ENCODE peak calls at places on chromosome 21, in ten cellular contexts. A, Z, C, J, V, Y, W, D, F and N are unnamed samples.

GRCh38 chr21:45209685-45210284 is 77.9 kb downstream of the POFUT2 start:
- DNase-seq in A (no peak), Z (no peak), C (no peak), J (no peak), V (no peak), Y (no peak), W (no peak), D (no peak), F (no peak), N (no peak)

GRCh38 chr21:27636671-27637070 is 669.8 kb upstream of the ADAMTS5 start:
- DNase-seq in A (no peak), Z (no peak), C (no peak), J (no peak), V (no peak), Y (no peak), W (no peak), D (no peak), F (no peak), N (no peak)

GRCh38 chr21:25708467-25709065 is 26.1 kb downstream of the ATP5PF start:
- DNase-seq in A (peak), Z (no peak), C (peak), J (peak), V (no peak), Y (peak), W (peak), D (peak), F (peak), N (peak)

GRCh38 chr21:34073749-34074282 is 438 bp downstream of the MRPS6 start:
- DNase-seq in A (no peak), Z (peak), C (no peak), J (peak), V (peak), Y (no peak), W (peak), D (peak), F (no peak), N (peak)

GRCh38 chr21:41703857-41704501 is 62.9 kb downstream of the RIPK4 start:
- DNase-seq in A (no peak), Z (no peak), C (no peak), J (no peak), V (peak), Y (no peak), W (peak), D (no peak), F (no peak), N (no peak)

GRCh38 chr21:36149788-36150187 is 6.8 kb upstream of the DOP1B start:
- DNase-seq in A (no peak), Z (no peak), C (no peak), J (no peak), V (peak), Y (no peak), W (no peak), D (no peak), F (no peak), N (no peak)

GRCh38 chr21:44946254-44947041 is 6.6 kb downstream of the SLX9 start:
- DNase-seq in A (no peak), Z (no peak), C (no peak), J (no peak), V (peak), Y (no peak), W (no peak), D (no peak), F (no peak), N (no peak)

GRCh38 chr21:39000496-39000895 is 182.8 kb downstream of the PSMG1 start:
- DNase-seq in A (no peak), Z (no peak), C (no peak), J (no peak), V (no peak), Y (no peak), W (peak), D (no peak), F (peak), N (no peak)

GRCh38 chr21:36419241-36419640 is 34.0 kb downstream of the CHAF1B start:
- DNase-seq in A (no peak), Z (no peak), C (no peak), J (no peak), V (peak), Y (no peak), W (no peak), D (no peak), F (no peak), N (no peak)

GRCh38 chr21:44738621-44739020 is 27.2 kb upstream of the TSPEAR start:
- DNase-seq in A (no peak), Z (no peak), C (no peak), J (no peak), V (no peak), Y (no peak), W (no peak), D (no peak), F (no peak), N (no peak)

GRCh38 chr21:45169001-45169400 is 94.6 kb downstream of the ADARB1 start:
- DNase-seq in A (no peak), Z (no peak), C (no peak), J (no peak), V (peak), Y (no peak), W (no peak), D (no peak), F (no peak), N (no peak)

GRCh38 chr21:26804895-26805609 is 40.2 kb downstream of the ADAMTS1 start:
- DNase-seq in A (no peak), Z (no peak), C (peak), J (no peak), V (no peak), Y (no peak), W (no peak), D (no peak), F (peak), N (no peak)

GRCh38 chr21:38639782-38640750 is 141.8 kb upstream of the ERG start:
- DNase-seq in A (no peak), Z (no peak), C (no peak), J (no peak), V (no peak), Y (no peak), W (no peak), D (no peak), F (no peak), N (no peak)

GRCh38 chr21:45385549-45386050 is 19.4 kb upstream of the COL18A1 start:
- DNase-seq in A (no peak), Z (no peak), C (no peak), J (no peak), V (peak), Y (no peak), W (no peak), D (no peak), F (no peak), N (peak)

GRCh38 chr21:37419228-37419906 is 52.8 kb downstream of the DYRK1A start:
- DNase-seq in A (no peak), Z (no peak), C (no peak), J (no peak), V (no peak), Y (no peak), W (no peak), D (no peak), F (no peak), N (no peak)

GRCh38 chr21:45513741-45514310 is 28.4 kb downstream of the SLC19A1 start:
- DNase-seq in A (no peak), Z (no peak), C (no peak), J (no peak), V (peak), Y (no peak), W (no peak), D (no peak), F (no peak), N (no peak)

GRCh38 chr21:24007592-24007991 is 1599.7 kb downstream of the MRPL39 start:
- DNase-seq in A (no peak), Z (no peak), C (no peak), J (no peak), V (no peak), Y (no peak), W (no peak), D (no peak), F (no peak), N (no peak)

GRCh38 chr21:45048968-45049367 is 25.4 kb upstream of the ADARB1 start:
- DNase-seq in A (no peak), Z (no peak), C (no peak), J (no peak), V (no peak), Y (no peak), W (no peak), D (no peak), F (peak), N (no peak)

GRCh38 chr21:16377857-16378256 is 648.1 kb downstream of the USP25 start:
- DNase-seq in A (no peak), Z (no peak), C (no peak), J (no peak), V (no peak), Y (no peak), W (no peak), D (no peak), F (no peak), N (no peak)